ENCODE peak calls at places on chromosomes 3 and 15, in eight cellular contexts. L is NCI-H2107, U is GM12864, W is lower lobe of right lung, E is nephron progenitor cell, Q is dorsolateral prefrontal cortex, T is hippocampal formation, Y is NCI-H2081. D is an unnamed sample.

GRCh38 chr3:13483286-13483685 is 3.2 kb downstream of the HDAC11 start:
- DNase-seq in L (no peak), U (no peak), W (peak), E (no peak), Q (no peak), T (no peak), Y (no peak), D (no peak)

GRCh38 chr3:13091898-13092620 is 18.8 kb upstream of the IQSEC1 start:
- DNase-seq in L (no peak), U (no peak), W (peak), E (peak), Q (peak), T (peak), Y (peak), D (peak)

GRCh38 chr3:62888180-62888579 is 13.0 kb upstream of the CADPS start:
- DNase-seq in L (no peak), U (no peak), W (no peak), E (no peak), Q (no peak), T (no peak), Y (no peak), D (peak)

GRCh38 chr3:131502530-131503327 is at the start of gene MRPL3:
- DNase-seq in L (peak), U (peak), W (peak), E (peak), Q (peak), T (peak), Y (peak), D (peak)

GRCh38 chr15:63583027-63583426 is 14.2 kb upstream of the FBXL22 start:
- DNase-seq in L (no peak), U (no peak), W (no peak), E (no peak), Q (no peak), T (no peak), Y (no peak), D (no peak)

GRCh38 chr3:35737080-35737479 is 97.8 kb downstream of the ARPP21 start:
- DNase-seq in L (no peak), U (no peak), W (no peak), E (no peak), Q (no peak), T (no peak), Y (no peak), D (no peak)

GRCh38 chr3:117398166-117398954 is 688.8 kb downstream of the TUSC7 start:
- DNase-seq in L (no peak), U (no peak), W (no peak), E (no peak), Q (peak), T (peak), Y (peak), D (no peak)

GRCh38 chr3:122973893-122974615 is 53.5 kb downstream of the SEMA5B start:
- DNase-seq in L (no peak), U (no peak), W (no peak), E (no peak), Q (peak), T (no peak), Y (no peak), D (peak)

GRCh38 chr15:42679285-42680141 is 57.4 kb downstream of the CDAN1 start:
- DNase-seq in L (no peak), U (no peak), W (no peak), E (no peak), Q (no peak), T (no peak), Y (no peak), D (no peak)

GRCh38 chr3:14268897-14269296 is 90.3 kb downstream of the LSM3 start:
- DNase-seq in L (no peak), U (no peak), W (no peak), E (no peak), Q (no peak), T (no peak), Y (no peak), D (no peak)

GRCh38 chr3:71103430-71103881 is 480.1 kb downstream of the FOXP1 start:
- DNase-seq in L (no peak), U (no peak), W (peak), E (no peak), Q (no peak), T (no peak), Y (peak), D (peak)

GRCh38 chr3:32056559-32057290 is 49.7 kb upstream of the GPD1L start:
- DNase-seq in L (no peak), U (no peak), W (no peak), E (no peak), Q (no peak), T (no peak), Y (no peak), D (no peak)

GRCh38 chr15:25776071-25776740 is 86.9 kb downstream of the ATP10A start:
- DNase-seq in L (no peak), U (no peak), W (no peak), E (no peak), Q (no peak), T (no peak), Y (no peak), D (no peak)

GRCh38 chr15:39736646-39737550 is 45.7 kb downstream of the FSIP1 start:
- DNase-seq in L (no peak), U (no peak), W (no peak), E (no peak), Q (no peak), T (no peak), Y (no peak), D (no peak)

GRCh38 chr15:39747326-39747725 is 35.3 kb downstream of the FSIP1 start:
- DNase-seq in L (no peak), U (no peak), W (no peak), E (no peak), Q (no peak), T (no peak), Y (no peak), D (no peak)

GRCh38 chr3:25503758-25504157 is 75.7 kb downstream of the RARB start:
- DNase-seq in L (no peak), U (no peak), W (no peak), E (no peak), Q (no peak), T (no peak), Y (no peak), D (no peak)

GRCh38 chr15:96344120-96344705 is 13.7 kb downstream of the NR2F2 start:
- DNase-seq in L (no peak), U (no peak), W (no peak), E (peak), Q (no peak), T (no peak), Y (no peak), D (no peak)

GRCh38 chr15:40911139-40911538 is 16.9 kb downstream of the VPS18 start:
- DNase-seq in L (no peak), U (no peak), W (no peak), E (peak), Q (no peak), T (no peak), Y (no peak), D (no peak)

GRCh38 chr15:65323071-65323511 is 18.6 kb downstream of the RNU5B-1 start:
- DNase-seq in L (peak), U (no peak), W (no peak), E (no peak), Q (no peak), T (peak), Y (peak), D (peak)

GRCh38 chr3:148218222-148218621 is 479.5 kb upstream of the AGTR1 start:
- DNase-seq in L (no peak), U (no peak), W (no peak), E (no peak), Q (no peak), T (no peak), Y (no peak), D (no peak)

GRCh38 chr15:39784125-39784524 is 1.5 kb upstream of the FSIP1 start:
- DNase-seq in L (no peak), U (no peak), W (no peak), E (no peak), Q (no peak), T (no peak), Y (no peak), D (no peak)

GRCh38 chr3:8201886-8202285 is 299.7 kb upstream of the LMCD1 start:
- DNase-seq in L (no peak), U (no peak), W (no peak), E (peak), Q (no peak), T (no peak), Y (no peak), D (no peak)

GRCh38 chr15:81940467-81941451 is 105.1 kb downstream of the MEX3B start:
- DNase-seq in L (no peak), U (no peak), W (no peak), E (no peak), Q (no peak), T (no peak), Y (no peak), D (no peak)

GRCh38 chr3:146589899-146590508 is 15.1 kb downstream of the PLSCR5 start:
- DNase-seq in L (peak), U (no peak), W (no peak), E (peak), Q (no peak), T (no peak), Y (peak), D (peak)

GRCh38 chr15:76011611-76012010 is 613 bp downstream of the NRG4 start:
- DNase-seq in L (no peak), U (no peak), W (no peak), E (no peak), Q (no peak), T (no peak), Y (no peak), D (no peak)

GRCh38 chr3:23806322-23807160 is 786 bp downstream of the UBE2E1 start:
- DNase-seq in L (peak), U (no peak), W (peak), E (peak), Q (peak), T (peak), Y (peak), D (peak)

GRCh38 chr3:129313415-129313982 is 34.8 kb downstream of the HMCES start:
- DNase-seq in L (no peak), U (no peak), W (no peak), E (no peak), Q (no peak), T (no peak), Y (no peak), D (peak)

GRCh38 chr15:70099966-70100494 is 2.3 kb upstream of the TLE3 start:
- DNase-seq in L (no peak), U (no peak), W (no peak), E (no peak), Q (no peak), T (no peak), Y (no peak), D (no peak)

GRCh38 chr3:168197162-168197561 is 101.4 kb upstream of the GOLIM4 start:
- DNase-seq in L (no peak), U (no peak), W (no peak), E (no peak), Q (no peak), T (no peak), Y (no peak), D (no peak)

GRCh38 chr15:99985878-99986277 is 252.6 kb upstream of the LYSMD4 start:
- DNase-seq in L (no peak), U (no peak), W (no peak), E (no peak), Q (no peak), T (no peak), Y (no peak), D (no peak)

GRCh38 chr15:55846108-55846707 is 103.3 kb upstream of the PRTG start:
- DNase-seq in L (no peak), U (peak), W (no peak), E (peak), Q (no peak), T (no peak), Y (peak), D (peak)

GRCh38 chr15:87961851-87962816 is 294.4 kb downstream of the NTRK3 start:
- DNase-seq in L (no peak), U (no peak), W (no peak), E (no peak), Q (no peak), T (no peak), Y (no peak), D (peak)

GRCh38 chr15:73942751-73943270 is 16.5 kb downstream of the LOXL1 start:
- DNase-seq in L (no peak), U (no peak), W (peak), E (no peak), Q (no peak), T (no peak), Y (no peak), D (no peak)